ENCODE peak calls at places on chromosome 21, in seven cellular contexts. A, D, Z, G, F, Y and C are unnamed samples.

GRCh38 chr21:31543191-31543590 is 116.3 kb upstream of the SOD1 start:
- DNase-seq in F (peak; percentile 44), Z (no peak), Y (no peak), D (no peak), A (no peak), G (peak; percentile 7), C (no peak)

GRCh38 chr21:20720623-20721022 is 277.6 kb upstream of the NCAM2 start:
- DNase-seq in A (no peak), Y (no peak), G (no peak), F (no peak), D (no peak), Z (no peak), C (no peak)

GRCh38 chr21:38965910-38966504 is 160.3 kb downstream of the ETS2 start:
- DNase-seq in F (peak; percentile 24), Z (no peak), D (peak; percentile 80), A (no peak), Y (peak; percentile 93), G (peak; percentile 13), C (peak; percentile 83)

GRCh38 chr21:32574946-32575925 is 10.1 kb downstream of the TCP10L start:
- DNase-seq in D (peak; percentile 50), G (no peak), A (no peak), Y (no peak), F (no peak), Z (no peak), C (no peak)

GRCh38 chr21:31137951-31138350 is 99.7 kb upstream of the KRTAP19-8 start:
- DNase-seq in A (no peak), Y (no peak), D (no peak), Z (no peak), F (no peak), G (no peak), C (no peak)

GRCh38 chr21:41640756-41641509 is 125.9 kb downstream of the RIPK4 start:
- DNase-seq in A (no peak), F (no peak), G (no peak), Y (no peak), Z (no peak), D (no peak), C (no peak)

GRCh38 chr21:36079010-36079649 is 9.3 kb downstream of the CBR1 start:
- DNase-seq in A (no peak), F (peak; percentile 15), G (no peak), Z (no peak), D (no peak), Y (peak; percentile 49), C (no peak)

GRCh38 chr21:34596561-34597271 is 18.2 kb downstream of the RCAN1 start:
- DNase-seq in F (no peak), Y (no peak), D (peak; percentile 34), Z (no peak), G (no peak), A (no peak), C (no peak)

GRCh38 chr21:42751866-42752265 is 98.4 kb downstream of the PDE9A start:
- DNase-seq in Y (no peak), Z (no peak), G (no peak), D (no peak), A (no peak), F (no peak), C (no peak)

GRCh38 chr21:41250519-41250918 is 66.1 kb upstream of the FAM3B start:
- DNase-seq in A (no peak), Y (peak; percentile 57), G (no peak), Z (no peak), F (no peak), D (no peak), C (no peak)

GRCh38 chr21:31124005-31124404 is 85.7 kb upstream of the KRTAP19-8 start:
- DNase-seq in A (no peak), G (peak; percentile 26), Z (no peak), F (no peak), D (peak; percentile 70), Y (no peak), C (no peak)

GRCh38 chr21:36203603-36203889 is 46.9 kb downstream of the DOP1B start:
- DNase-seq in F (no peak), D (no peak), Z (no peak), G (no peak), A (no peak), Y (peak; percentile 93), C (no peak)

GRCh38 chr21:17071093-17071492 is 441.8 kb upstream of the CXADR start:
- DNase-seq in Y (no peak), G (no peak), F (no peak), D (no peak), Z (no peak), A (no peak), C (no peak)

GRCh38 chr21:39852726-39853510 is 14.3 kb upstream of the PCP4 start:
- DNase-seq in G (no peak), Y (no peak), Z (no peak), A (no peak), D (peak; percentile 35), F (no peak), C (no peak)

GRCh38 chr21:16587671-16588379 is 858.0 kb downstream of the USP25 start:
- DNase-seq in G (peak; percentile 23), Y (peak; percentile 57), D (peak; percentile 55), A (no peak), F (peak; percentile 36), Z (peak; percentile 73), C (peak; percentile 14)

GRCh38 chr21:30072496-30072895 is 94.1 kb downstream of the CLDN17 start:
- DNase-seq in F (no peak), A (no peak), D (peak; percentile 85), G (peak; percentile 4), Y (peak; percentile 43), Z (peak; percentile 15), C (peak; percentile 22)

GRCh38 chr21:15400905-15401304 is 328.9 kb upstream of the USP25 start:
- DNase-seq in Z (no peak), G (no peak), F (no peak), D (no peak), Y (peak; percentile 52), A (no peak), C (no peak)

GRCh38 chr21:26438976-26439375 is 134.1 kb downstream of the CYYR1 start:
- DNase-seq in A (no peak), F (no peak), Z (no peak), Y (no peak), G (no peak), D (no peak), C (no peak)

GRCh38 chr21:34545079-34545884 is 33.3 kb upstream of the KCNE1 start:
- DNase-seq in A (no peak), Y (peak; percentile 85), Z (no peak), F (peak; percentile 27), G (peak; percentile 62), D (peak; percentile 75), C (peak; percentile 23)

GRCh38 chr21:42060166-42060565 is 11.0 kb upstream of the UMODL1 start:
- DNase-seq in G (no peak), D (no peak), Z (no peak), A (peak; percentile 59), F (no peak), Y (no peak), C (no peak)

GRCh38 chr21:28779914-28780313 is 212.8 kb downstream of the LTN1 start:
- DNase-seq in D (no peak), G (no peak), A (no peak), F (no peak), Y (peak; percentile 89), Z (no peak), C (no peak)

GRCh38 chr21:45208627-45208951 is 79.1 kb downstream of the POFUT2 start:
- DNase-seq in G (no peak), D (no peak), A (no peak), F (no peak), Y (no peak), Z (no peak), C (no peak)

GRCh38 chr21:20997633-20998455 is at the start of gene NCAM2:
- DNase-seq in F (peak; percentile 33), A (peak; percentile 87), Z (peak; percentile 66), Y (no peak), D (peak; percentile 92), G (peak; percentile 80), C (peak; percentile 89)

GRCh38 chr21:38531610-38532009 is 33.3 kb upstream of the ERG start:
- DNase-seq in Z (no peak), G (no peak), D (no peak), Y (no peak), A (no peak), F (peak; percentile 20), C (no peak)

GRCh38 chr21:33901421-33902288 is 13.9 kb downstream of the ATP5PO start:
- DNase-seq in A (no peak), Z (peak; percentile 40), G (peak; percentile 29), F (peak; percentile 26), D (peak; percentile 90), Y (peak; percentile 52), C (peak; percentile 75)

GRCh38 chr21:39125752-39126485 is 57.3 kb downstream of the PSMG1 start:
- DNase-seq in A (no peak), G (peak; percentile 19), Y (peak; percentile 69), F (peak; percentile 49), Z (peak; percentile 51), D (peak; percentile 86), C (peak; percentile 82)

GRCh38 chr21:16279658-16280581 is 550.1 kb downstream of the USP25 start:
- DNase-seq in G (peak; percentile 32), D (peak; percentile 61), Y (peak; percentile 56), A (no peak), F (peak; percentile 37), Z (no peak), C (no peak)

GRCh38 chr21:42518216-42518615 is 4.6 kb downstream of the SLC37A1 start:
- DNase-seq in F (no peak), D (peak; percentile 38), A (no peak), Y (peak; percentile 61), Z (no peak), G (no peak), C (no peak)

GRCh38 chr21:44742418-44743153 is 31.2 kb upstream of the TSPEAR start:
- DNase-seq in A (no peak), D (no peak), G (no peak), F (no peak), Z (peak; percentile 62), Y (no peak), C (no peak)

GRCh38 chr21:39664586-39664985 is 51.8 kb downstream of the B3GALT5 start:
- DNase-seq in Z (no peak), Y (no peak), F (no peak), A (no peak), D (peak; percentile 13), G (no peak), C (no peak)

GRCh38 chr21:28737671-28738279 is 254.9 kb downstream of the LTN1 start:
- DNase-seq in D (no peak), F (no peak), Z (no peak), Y (no peak), A (no peak), G (no peak), C (no peak)

GRCh38 chr21:38136201-38136600 is 120.6 kb upstream of the KCNJ15 start:
- DNase-seq in A (no peak), Z (no peak), G (no peak), D (no peak), F (no peak), Y (no peak), C (no peak)

GRCh38 chr21:34874689-34875513 is 174.2 kb downstream of the RUNX1 start:
- DNase-seq in G (no peak), F (no peak), A (no peak), Z (no peak), Y (peak; percentile 76), D (peak; percentile 27), C (no peak)

GRCh38 chr21:31862078-31862477 is 10.7 kb upstream of the HUNK start:
- DNase-seq in Z (no peak), D (no peak), A (no peak), Y (no peak), G (no peak), F (no peak), C (no peak)

GRCh38 chr21:44366586-44367211 is 13.3 kb downstream of the TRPM2 start:
- DNase-seq in F (no peak), D (peak; percentile 34), Y (no peak), A (no peak), G (no peak), Z (no peak), C (peak; percentile 44)